ENCODE peak calls at places on chromosomes 5 and 9, in eight cellular contexts. D, E, G, F, M, X, R and A are unnamed samples.

GRCh38 chr9:120396926-120397325 is 183.0 kb downstream of the CDK5RAP2 start:
- DNase-seq in D (no peak), E (no peak), G (no peak), F (no peak), M (no peak), X (no peak), R (no peak), A (no peak)

GRCh38 chr9:128007566-128008138 is 26.9 kb upstream of the EEIG1 start:
- DNase-seq in D (peak; percentile 56), E (peak; percentile 92), G (peak; percentile 64), F (no peak), M (peak; percentile 63), X (peak; percentile 73), R (peak; percentile 84), A (peak; percentile 89)

GRCh38 chr5:43514471-43514815 is 505 bp downstream of the C5orf34 start:
- DNase-seq in D (no peak), E (no peak), G (no peak), F (peak; percentile 51), M (no peak), X (no peak), R (no peak), A (no peak)

GRCh38 chr9:105908069-105908468 is 213.7 kb downstream of the TMEM38B start:
- DNase-seq in D (no peak), E (no peak), G (no peak), F (no peak), M (no peak), X (no peak), R (no peak), A (no peak)

GRCh38 chr5:89343666-89344065 is 460.7 kb upstream of the MEF2C start:
- DNase-seq in D (no peak), E (no peak), G (no peak), F (no peak), M (no peak), X (peak; percentile 44), R (peak; percentile 1), A (no peak)

GRCh38 chr5:154371687-154372086 is 74.1 kb upstream of the SAP30L start:
- DNase-seq in D (no peak), E (no peak), G (no peak), F (peak; percentile 73), M (no peak), X (no peak), R (peak; percentile 17), A (no peak)

GRCh38 chr5:80711938-80712337 is 57.2 kb upstream of the DHFR start:
- DNase-seq in D (no peak), E (no peak), G (no peak), F (no peak), M (no peak), X (no peak), R (no peak), A (no peak)

GRCh38 chr9:100011062-100011681 is 87.6 kb downstream of the ERP44 start:
- DNase-seq in D (no peak), E (no peak), G (no peak), F (no peak), M (no peak), X (no peak), R (no peak), A (peak; percentile 13)

GRCh38 chr9:114051281-114051680 is 26.8 kb downstream of the AMBP start:
- DNase-seq in D (peak; percentile 5), E (peak; percentile 25), G (no peak), F (no peak), M (no peak), X (no peak), R (no peak), A (no peak)

GRCh38 chr5:150637245-150638052 is 3.0 kb upstream of the SYNPO start:
- DNase-seq in D (no peak), E (no peak), G (no peak), F (peak; percentile 75), M (no peak), X (no peak), R (peak; percentile 58), A (no peak)

GRCh38 chr9:82957526-82958379 is 105.2 kb downstream of the RASEF start:
- DNase-seq in D (no peak), E (no peak), G (no peak), F (no peak), M (no peak), X (no peak), R (peak; percentile 29), A (no peak)

GRCh38 chr5:74492230-74492629 is 148.3 kb downstream of the ENC1 start:
- DNase-seq in D (no peak), E (no peak), G (no peak), F (no peak), M (no peak), X (no peak), R (no peak), A (no peak)

GRCh38 chr9:75990905-75991304 is 100.4 kb downstream of the PCSK5 start:
- DNase-seq in D (no peak), E (no peak), G (no peak), F (no peak), M (no peak), X (no peak), R (no peak), A (no peak)

GRCh38 chr5:180040287-180041214 is 31.0 kb downstream of the RNF130 start:
- DNase-seq in D (no peak), E (no peak), G (no peak), F (no peak), M (no peak), X (no peak), R (no peak), A (no peak)

GRCh38 chr5:115342593-115343377 is 46.3 kb upstream of the CCDC112 start:
- DNase-seq in D (no peak), E (no peak), G (no peak), F (no peak), M (no peak), X (no peak), R (no peak), A (no peak)

GRCh38 chr5:91556-92263 is at the start of gene PLEKHG4B:
- DNase-seq in D (no peak), E (no peak), G (no peak), F (no peak), M (peak; percentile 37), X (no peak), R (peak; percentile 69), A (no peak)

GRCh38 chr5:127492854-127493738 is 24.3 kb upstream of the PRRC1 start:
- DNase-seq in D (no peak), E (no peak), G (no peak), F (no peak), M (no peak), X (no peak), R (no peak), A (no peak)

GRCh38 chr9:3809724-3810123 is 283.9 kb upstream of the RFX3 start:
- DNase-seq in D (no peak), E (no peak), G (no peak), F (no peak), M (peak; percentile 26), X (no peak), R (no peak), A (no peak)

GRCh38 chr9:127805620-127806019 is 2.9 kb downstream of the FPGS start:
- DNase-seq in D (no peak), E (no peak), G (peak; percentile 52), F (no peak), M (no peak), X (peak; percentile 54), R (no peak), A (no peak)

GRCh38 chr9:134684375-134684723 is 42.7 kb downstream of the COL5A1 start:
- DNase-seq in D (no peak), E (no peak), G (peak; percentile 18), F (no peak), M (no peak), X (no peak), R (no peak), A (no peak)

GRCh38 chr9:6449645-6450044 is 36.6 kb downstream of the UHRF2 start:
- DNase-seq in D (no peak), E (no peak), G (no peak), F (no peak), M (no peak), X (no peak), R (no peak), A (no peak)

GRCh38 chr5:136984772-136985455 is 514.2 kb downstream of the SPOCK1 start:
- DNase-seq in D (no peak), E (no peak), G (no peak), F (no peak), M (no peak), X (no peak), R (no peak), A (no peak)

GRCh38 chr5:2201832-2202231 is 319.1 kb upstream of the IRX4 start:
- DNase-seq in D (no peak), E (peak; percentile 15), G (no peak), F (no peak), M (peak; percentile 7), X (no peak), R (no peak), A (no peak)

GRCh38 chr5:96973561-96974401 is 37.9 kb downstream of the LNPEP start:
- DNase-seq in D (no peak), E (no peak), G (no peak), F (no peak), M (no peak), X (no peak), R (no peak), A (no peak)

GRCh38 chr5:31889131-31889561 is 250.2 kb downstream of the PDZD2 start:
- DNase-seq in D (no peak), E (no peak), G (no peak), F (no peak), M (no peak), X (no peak), R (peak; percentile 37), A (no peak)
- H3K27ac ChIP-seq in D (no peak overlapping the region), E (no peak overlapping the region), G (peak overlapping the region; percentile 47), F (no peak overlapping the region), M (no peak overlapping the region), X (peak overlapping the region; percentile 30), R (no peak overlapping the region), A (no peak overlapping the region)

DNA sequence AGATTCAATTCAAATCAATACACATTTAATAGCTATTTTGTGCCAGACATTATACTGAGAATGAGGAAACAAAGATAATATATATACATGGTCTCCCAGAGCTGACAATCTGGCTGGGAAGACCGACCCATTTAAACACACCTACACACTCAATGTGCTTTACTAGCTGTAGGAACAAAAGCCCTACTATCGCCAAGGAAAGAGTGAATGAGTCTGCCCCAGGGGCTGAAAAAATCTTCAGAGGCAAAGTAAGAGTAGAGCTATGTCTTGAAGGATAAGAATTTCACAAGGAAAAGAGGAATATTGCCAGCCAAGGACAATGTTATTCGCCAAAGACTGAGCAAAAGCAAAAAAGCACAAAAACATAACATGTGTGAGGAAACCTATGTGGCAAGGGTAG is 6.6 kb downstream of the PFDN1 start:
- DNase-seq in D (no peak), E (no peak), G (no peak), F (no peak), M (no peak), X (no peak), R (no peak), A (no peak)
- TF ChIP-seq CTCF in D (no peak), E (no peak), G (no peak), F (no peak), M (no peak), X (no peak), R (no peak), A (no peak)

GRCh38 chr5:123817267-123817666 is 305.3 kb downstream of the CSNK1G3 start:
- DNase-seq in D (no peak), E (no peak), G (no peak), F (no peak), M (no peak), X (no peak), R (no peak), A (no peak)
- H3K27ac ChIP-seq in D (no peak overlapping the region), E (no peak overlapping the region), G (no peak overlapping the region), F (no peak overlapping the region), M (no peak overlapping the region), X (no peak overlapping the region), R (no peak overlapping the region), A (no peak overlapping the region)

GRCh38 chr5:130476325-130476724 is 572.1 kb downstream of the CHSY3 start:
- DNase-seq in D (no peak), E (no peak), G (no peak), F (no peak), M (no peak), X (no peak), R (no peak), A (no peak)

GRCh38 chr5:130479045-130479804 is 575.0 kb downstream of the CHSY3 start:
- DNase-seq in D (no peak), E (no peak), G (no peak), F (no peak), M (no peak), X (no peak), R (no peak), A (no peak)
- TF ChIP-seq CTCF in D (no peak), E (no peak), G (no peak), F (no peak), M (no peak), X (no peak), R (no peak), A (no peak)